ENCODE peak calls at places on chromosomes 7 and 10, in nine cellular contexts. One of them, this sample, is unnamed.

GRCh38 chr7:133510326-133511055 is 257.6 kb downstream of the EXOC4 start:
- DNase-seq in effector memory CD4-positive, alpha-beta T cell: no peak
- DNase-seq in 8988T: no peak
- DNase-seq in dorsolateral prefrontal cortex: no peak
- DNase-seq in uterus: no peak
- DNase-seq in NCI-H2107: no peak
- DNase-seq in naive thymus-derived CD8-positive, alpha-beta T cell: no peak
- DNase-seq in COR-L47: no peak
- DNase-seq in substantia nigra: no peak
- DNase-seq in this sample: no peak

GRCh38 chr7:143408686-143409551 is at the start of gene EPHA1:
- DNase-seq in effector memory CD4-positive, alpha-beta T cell: peak
- DNase-seq in 8988T: no peak
- DNase-seq in dorsolateral prefrontal cortex: no peak
- DNase-seq in uterus: no peak
- DNase-seq in NCI-H2107: no peak
- DNase-seq in naive thymus-derived CD8-positive, alpha-beta T cell: peak
- DNase-seq in COR-L47: no peak
- DNase-seq in substantia nigra: no peak
- DNase-seq in this sample: no peak

GRCh38 chr10:21292763-21293517 is 232.5 kb downstream of the SKIDA1 start:
- DNase-seq in effector memory CD4-positive, alpha-beta T cell: no peak
- DNase-seq in 8988T: peak
- DNase-seq in dorsolateral prefrontal cortex: no peak
- DNase-seq in uterus: peak
- DNase-seq in NCI-H2107: no peak
- DNase-seq in naive thymus-derived CD8-positive, alpha-beta T cell: no peak
- DNase-seq in COR-L47: no peak
- DNase-seq in substantia nigra: peak
- DNase-seq in this sample: peak

GRCh38 chr7:6205921-6206660 is 66.3 kb downstream of the CYTH3 start:
- DNase-seq in effector memory CD4-positive, alpha-beta T cell: no peak
- DNase-seq in 8988T: no peak
- DNase-seq in dorsolateral prefrontal cortex: no peak
- DNase-seq in uterus: no peak
- DNase-seq in NCI-H2107: no peak
- DNase-seq in naive thymus-derived CD8-positive, alpha-beta T cell: no peak
- DNase-seq in COR-L47: no peak
- DNase-seq in substantia nigra: no peak
- DNase-seq in this sample: no peak

GRCh38 chr10:117541405-117541908 is 1.1 kb upstream of the EMX2 start:
- DNase-seq in effector memory CD4-positive, alpha-beta T cell: no peak
- DNase-seq in 8988T: no peak
- DNase-seq in dorsolateral prefrontal cortex: peak
- DNase-seq in uterus: peak
- DNase-seq in NCI-H2107: no peak
- DNase-seq in naive thymus-derived CD8-positive, alpha-beta T cell: no peak
- DNase-seq in COR-L47: peak
- DNase-seq in substantia nigra: no peak
- DNase-seq in this sample: no peak

GRCh38 chr10:43024942-43025700 is 51.7 kb upstream of the RET start:
- DNase-seq in effector memory CD4-positive, alpha-beta T cell: no peak
- DNase-seq in 8988T: no peak
- DNase-seq in dorsolateral prefrontal cortex: no peak
- DNase-seq in uterus: no peak
- DNase-seq in NCI-H2107: no peak
- DNase-seq in naive thymus-derived CD8-positive, alpha-beta T cell: no peak
- DNase-seq in COR-L47: no peak
- DNase-seq in substantia nigra: no peak
- DNase-seq in this sample: no peak

GRCh38 chr10:27020243-27020642 is 80.1 kb downstream of the ANKRD26 start:
- DNase-seq in effector memory CD4-positive, alpha-beta T cell: no peak
- DNase-seq in 8988T: no peak
- DNase-seq in dorsolateral prefrontal cortex: no peak
- DNase-seq in uterus: no peak
- DNase-seq in NCI-H2107: no peak
- DNase-seq in naive thymus-derived CD8-positive, alpha-beta T cell: no peak
- DNase-seq in COR-L47: no peak
- DNase-seq in substantia nigra: no peak
- DNase-seq in this sample: no peak

GRCh38 chr7:725223-726005 is 1.1 kb upstream of the DNAAF5 start:
- DNase-seq in effector memory CD4-positive, alpha-beta T cell: no peak
- DNase-seq in 8988T: no peak
- DNase-seq in dorsolateral prefrontal cortex: no peak
- DNase-seq in uterus: no peak
- DNase-seq in NCI-H2107: no peak
- DNase-seq in naive thymus-derived CD8-positive, alpha-beta T cell: no peak
- DNase-seq in COR-L47: no peak
- DNase-seq in substantia nigra: no peak
- DNase-seq in this sample: no peak

GRCh38 chr7:136956671-136957070 is 88.2 kb downstream of the CHRM2 start:
- DNase-seq in effector memory CD4-positive, alpha-beta T cell: no peak
- DNase-seq in 8988T: no peak
- DNase-seq in dorsolateral prefrontal cortex: no peak
- DNase-seq in uterus: no peak
- DNase-seq in NCI-H2107: no peak
- DNase-seq in naive thymus-derived CD8-positive, alpha-beta T cell: no peak
- DNase-seq in COR-L47: no peak
- DNase-seq in substantia nigra: no peak
- DNase-seq in this sample: no peak

GRCh38 chr10:92108747-92109146 is 182.1 kb downstream of the CPEB3 start:
- DNase-seq in effector memory CD4-positive, alpha-beta T cell: no peak
- DNase-seq in 8988T: no peak
- DNase-seq in dorsolateral prefrontal cortex: no peak
- DNase-seq in uterus: no peak
- DNase-seq in NCI-H2107: no peak
- DNase-seq in naive thymus-derived CD8-positive, alpha-beta T cell: no peak
- DNase-seq in COR-L47: no peak
- DNase-seq in substantia nigra: no peak
- DNase-seq in this sample: no peak

GRCh38 chr10:71396714-71397339 is at the start of gene CDH23:
- DNase-seq in effector memory CD4-positive, alpha-beta T cell: no peak
- DNase-seq in 8988T: no peak
- DNase-seq in dorsolateral prefrontal cortex: no peak
- DNase-seq in uterus: peak
- DNase-seq in NCI-H2107: no peak
- DNase-seq in naive thymus-derived CD8-positive, alpha-beta T cell: no peak
- DNase-seq in COR-L47: no peak
- DNase-seq in substantia nigra: no peak
- DNase-seq in this sample: no peak

GRCh38 chr10:11036424-11037011 is 18.8 kb downstream of the CELF2 start:
- DNase-seq in effector memory CD4-positive, alpha-beta T cell: no peak
- DNase-seq in 8988T: no peak
- DNase-seq in dorsolateral prefrontal cortex: no peak
- DNase-seq in uterus: peak
- DNase-seq in NCI-H2107: no peak
- DNase-seq in naive thymus-derived CD8-positive, alpha-beta T cell: no peak
- DNase-seq in COR-L47: peak
- DNase-seq in substantia nigra: no peak
- DNase-seq in this sample: no peak

GRCh38 chr7:129845178-129845971 is 107.4 kb downstream of the UBE2H start:
- DNase-seq in effector memory CD4-positive, alpha-beta T cell: no peak
- DNase-seq in 8988T: no peak
- DNase-seq in dorsolateral prefrontal cortex: no peak
- DNase-seq in uterus: no peak
- DNase-seq in NCI-H2107: no peak
- DNase-seq in naive thymus-derived CD8-positive, alpha-beta T cell: no peak
- DNase-seq in COR-L47: no peak
- DNase-seq in substantia nigra: no peak
- DNase-seq in this sample: no peak

GRCh38 chr10:131231965-131232541 is 79.5 kb downstream of the TCERG1L start:
- DNase-seq in effector memory CD4-positive, alpha-beta T cell: no peak
- DNase-seq in 8988T: no peak
- DNase-seq in dorsolateral prefrontal cortex: no peak
- DNase-seq in uterus: no peak
- DNase-seq in NCI-H2107: no peak
- DNase-seq in naive thymus-derived CD8-positive, alpha-beta T cell: no peak
- DNase-seq in COR-L47: peak
- DNase-seq in substantia nigra: no peak
- DNase-seq in this sample: no peak